ENCODE peak calls at places on chromosomes 16 and 17, in four cellular contexts. One of them, this sample, is unnamed.

GRCh38 chr16:50478021-50478772 is 70.0 kb upstream of the NKD1 start:
- DNase-seq in HEK293T: no peak
- DNase-seq in effector CD4-positive, alpha-beta T cell: no peak
- DNase-seq in amygdala: no peak
- DNase-seq in this sample: no peak

GRCh38 chr16:16150117-16150877 is 73.0 kb downstream of the ABCC6 start:
- DNase-seq in HEK293T: no peak
- DNase-seq in effector CD4-positive, alpha-beta T cell: no peak
- DNase-seq in amygdala: peak
- DNase-seq in this sample: no peak

GRCh38 chr16:23496826-23497542 is 13.3 kb downstream of the GGA2 start:
- DNase-seq in HEK293T: no peak
- DNase-seq in effector CD4-positive, alpha-beta T cell: no peak
- DNase-seq in amygdala: no peak
- DNase-seq in this sample: no peak

GRCh38 chr16:31700530-31701388 is 172.8 kb upstream of the ZNF267 start:
- DNase-seq in HEK293T: peak
- DNase-seq in effector CD4-positive, alpha-beta T cell: peak
- DNase-seq in amygdala: peak
- DNase-seq in this sample: no peak

GRCh38 chr17:77738666-77739531 is 219.6 kb upstream of the TNRC6C start:
- DNase-seq in HEK293T: no peak
- DNase-seq in effector CD4-positive, alpha-beta T cell: no peak
- DNase-seq in amygdala: no peak
- DNase-seq in this sample: peak

GRCh38 chr17:67469208-67469980 is 92.3 kb downstream of the PITPNC1 start:
- DNase-seq in HEK293T: no peak
- DNase-seq in effector CD4-positive, alpha-beta T cell: peak
- DNase-seq in amygdala: no peak
- DNase-seq in this sample: peak

GRCh38 chr17:27529230-27529796 is 73.1 kb downstream of the KSR1 start:
- DNase-seq in HEK293T: no peak
- DNase-seq in effector CD4-positive, alpha-beta T cell: no peak
- DNase-seq in amygdala: no peak
- DNase-seq in this sample: no peak

GRCh38 chr17:76973040-76973439 is 104.8 kb downstream of the MGAT5B start:
- DNase-seq in HEK293T: no peak
- DNase-seq in effector CD4-positive, alpha-beta T cell: no peak
- DNase-seq in amygdala: no peak
- DNase-seq in this sample: no peak

GRCh38 chr17:57420674-57421392 is 164.5 kb downstream of the MSI2 start:
- DNase-seq in HEK293T: no peak
- DNase-seq in effector CD4-positive, alpha-beta T cell: no peak
- DNase-seq in amygdala: no peak
- DNase-seq in this sample: no peak

GRCh38 chr17:1495265-1495664 is 2.8 kb upstream of the MYO1C start:
- DNase-seq in HEK293T: no peak
- DNase-seq in effector CD4-positive, alpha-beta T cell: no peak
- DNase-seq in amygdala: no peak
- DNase-seq in this sample: peak

GRCh38 chr17:58352843-58353719 is 1.1 kb upstream of the SUPT4H1 start:
- DNase-seq in HEK293T: peak
- DNase-seq in effector CD4-positive, alpha-beta T cell: no peak
- DNase-seq in amygdala: no peak
- DNase-seq in this sample: peak

GRCh38 chr17:49315974-49316570 is 46.0 kb downstream of the ZNF652 start:
- DNase-seq in HEK293T: no peak
- DNase-seq in effector CD4-positive, alpha-beta T cell: no peak
- DNase-seq in amygdala: no peak
- DNase-seq in this sample: no peak

GRCh38 chr16:50323335-50324011 is 45.3 kb downstream of the BRD7 start:
- DNase-seq in HEK293T: peak
- DNase-seq in effector CD4-positive, alpha-beta T cell: no peak
- DNase-seq in amygdala: no peak
- DNase-seq in this sample: peak

GRCh38 chr17:43468746-43469544 is 14.8 kb upstream of the DHX8 start:
- DNase-seq in HEK293T: no peak
- DNase-seq in effector CD4-positive, alpha-beta T cell: no peak
- DNase-seq in amygdala: no peak
- DNase-seq in this sample: no peak

GRCh38 chr16:80285089-80285488 is 255.7 kb upstream of the DYNLRB2 start:
- DNase-seq in HEK293T: no peak
- DNase-seq in effector CD4-positive, alpha-beta T cell: no peak
- DNase-seq in amygdala: no peak
- DNase-seq in this sample: no peak

GRCh38 chr16:4339909-4340308 is 11.2 kb downstream of the PAM16 start:
- DNase-seq in HEK293T: no peak
- DNase-seq in effector CD4-positive, alpha-beta T cell: no peak
- DNase-seq in amygdala: no peak
- DNase-seq in this sample: no peak

GRCh38 chr16:7239547-7239946 is 93.1 kb upstream of the RBFOX1 start:
- DNase-seq in HEK293T: no peak
- DNase-seq in effector CD4-positive, alpha-beta T cell: no peak
- DNase-seq in amygdala: no peak
- DNase-seq in this sample: no peak

GRCh38 chr17:78808106-78808635 is 26.1 kb upstream of the CYTH1 start:
- DNase-seq in HEK293T: no peak
- DNase-seq in effector CD4-positive, alpha-beta T cell: no peak
- DNase-seq in amygdala: no peak
- DNase-seq in this sample: no peak

GRCh38 chr17:78717431-78717980 is 64.6 kb downstream of the CYTH1 start:
- DNase-seq in HEK293T: no peak
- DNase-seq in effector CD4-positive, alpha-beta T cell: no peak
- DNase-seq in amygdala: peak
- DNase-seq in this sample: peak

GRCh38 chr16:14564881-14565687 is 65.0 kb downstream of the PARN start:
- DNase-seq in HEK293T: no peak
- DNase-seq in effector CD4-positive, alpha-beta T cell: no peak
- DNase-seq in amygdala: no peak
- DNase-seq in this sample: peak

GRCh38 chr16:80263848-80264694 is 276.7 kb upstream of the DYNLRB2 start:
- DNase-seq in HEK293T: no peak
- DNase-seq in effector CD4-positive, alpha-beta T cell: no peak
- DNase-seq in amygdala: no peak
- DNase-seq in this sample: no peak

GRCh38 chr16:22671301-22672076 is 142.5 kb upstream of the HS3ST2 start:
- DNase-seq in HEK293T: no peak
- DNase-seq in effector CD4-positive, alpha-beta T cell: no peak
- DNase-seq in amygdala: no peak
- DNase-seq in this sample: no peak

GRCh38 chr16:12201216-12201615 is 224.7 kb downstream of the SNX29 start:
- DNase-seq in HEK293T: no peak
- DNase-seq in effector CD4-positive, alpha-beta T cell: no peak
- DNase-seq in amygdala: no peak
- DNase-seq in this sample: no peak

GRCh38 chr17:7839199-7839889 is 5.3 kb downstream of the KDM6B start:
- DNase-seq in HEK293T: no peak
- DNase-seq in effector CD4-positive, alpha-beta T cell: no peak
- DNase-seq in amygdala: no peak
- DNase-seq in this sample: no peak

GRCh38 chr16:83549836-83550569 is 257.8 kb upstream of the HSBP1 start:
- DNase-seq in HEK293T: no peak
- DNase-seq in effector CD4-positive, alpha-beta T cell: no peak
- DNase-seq in amygdala: no peak
- DNase-seq in this sample: no peak

GRCh38 chr17:48672340-48672739 is 46.2 kb upstream of the HOXB9 start:
- DNase-seq in HEK293T: no peak
- DNase-seq in effector CD4-positive, alpha-beta T cell: no peak
- DNase-seq in amygdala: no peak
- DNase-seq in this sample: no peak

This sample was measured in T47D.